ENCODE peak calls at places on chromosomes 16 and 17, in ten cellular contexts. One of them, this sample, is unnamed.

GRCh38 chr16:2487903-2488531 is 13.1 kb downstream of the TBC1D24 start:
- DNase-seq in astrocyte: no peak
- DNase-seq in GM12878: no peak
- DNase-seq in mammary epithelial cell: no peak
- DNase-seq in H9: no peak
- DNase-seq in adipocyte: no peak
- DNase-seq in neural progenitor cell: no peak
- DNase-seq in IMR-90: no peak
- DNase-seq in HCT116: no peak
- DNase-seq in fibroblast of lung: no peak
- DNase-seq in this sample: peak

GRCh38 chr17:72363336-72363620 is 242.5 kb downstream of the SOX9 start:
- DNase-seq in astrocyte: no peak
- DNase-seq in GM12878: no peak
- DNase-seq in mammary epithelial cell: no peak
- DNase-seq in H9: no peak
- DNase-seq in adipocyte: peak
- DNase-seq in neural progenitor cell: no peak
- DNase-seq in IMR-90: no peak
- DNase-seq in HCT116: no peak
- DNase-seq in fibroblast of lung: no peak
- DNase-seq in this sample: no peak

GRCh38 chr16:9372934-9373890 is 281.8 kb downstream of the HAPSTR1 start:
- DNase-seq in astrocyte: no peak
- DNase-seq in GM12878: no peak
- DNase-seq in mammary epithelial cell: no peak
- DNase-seq in H9: no peak
- DNase-seq in adipocyte: no peak
- DNase-seq in neural progenitor cell: peak
- DNase-seq in IMR-90: no peak
- DNase-seq in HCT116: no peak
- DNase-seq in fibroblast of lung: no peak
- DNase-seq in this sample: peak

GRCh38 chr17:43791589-43791988 is 11.4 kb downstream of the CFAP97D1 start:
- DNase-seq in astrocyte: peak
- DNase-seq in GM12878: no peak
- DNase-seq in mammary epithelial cell: peak
- DNase-seq in H9: peak
- DNase-seq in adipocyte: peak
- DNase-seq in neural progenitor cell: peak
- DNase-seq in IMR-90: peak
- DNase-seq in HCT116: peak
- DNase-seq in fibroblast of lung: peak
- DNase-seq in this sample: peak

GRCh38 chr17:79946352-79947231 is 89.1 kb downstream of the TBC1D16 start:
- DNase-seq in astrocyte: no peak
- DNase-seq in GM12878: no peak
- DNase-seq in mammary epithelial cell: no peak
- DNase-seq in H9: peak
- DNase-seq in adipocyte: no peak
- DNase-seq in neural progenitor cell: no peak
- DNase-seq in IMR-90: no peak
- DNase-seq in HCT116: no peak
- DNase-seq in fibroblast of lung: no peak
- DNase-seq in this sample: peak

GRCh38 chr17:76531501-76532038 is 5.9 kb downstream of the CYGB start:
- DNase-seq in astrocyte: no peak
- DNase-seq in GM12878: no peak
- DNase-seq in mammary epithelial cell: no peak
- DNase-seq in H9: no peak
- DNase-seq in adipocyte: no peak
- DNase-seq in neural progenitor cell: no peak
- DNase-seq in IMR-90: no peak
- DNase-seq in HCT116: no peak
- DNase-seq in fibroblast of lung: no peak
- DNase-seq in this sample: no peak

GRCh38 chr16:84244728-84245127 is 4.9 kb upstream of the KCNG4 start:
- DNase-seq in astrocyte: no peak
- DNase-seq in GM12878: no peak
- DNase-seq in mammary epithelial cell: no peak
- DNase-seq in H9: no peak
- DNase-seq in adipocyte: no peak
- DNase-seq in neural progenitor cell: no peak
- DNase-seq in IMR-90: no peak
- DNase-seq in HCT116: no peak
- DNase-seq in fibroblast of lung: no peak
- DNase-seq in this sample: no peak

GRCh38 chr16:74501484-74502479 is 80.5 kb upstream of the CLEC18B start:
- DNase-seq in astrocyte: no peak
- DNase-seq in GM12878: no peak
- DNase-seq in mammary epithelial cell: no peak
- DNase-seq in H9: no peak
- DNase-seq in adipocyte: no peak
- DNase-seq in neural progenitor cell: no peak
- DNase-seq in IMR-90: no peak
- DNase-seq in HCT116: no peak
- DNase-seq in fibroblast of lung: no peak
- DNase-seq in this sample: no peak

GRCh38 chr17:15233022-15233805 is 31.9 kb downstream of the PMP22 start:
- DNase-seq in astrocyte: peak
- DNase-seq in GM12878: no peak
- DNase-seq in mammary epithelial cell: peak
- DNase-seq in H9: peak
- DNase-seq in adipocyte: peak
- DNase-seq in neural progenitor cell: peak
- DNase-seq in IMR-90: peak
- DNase-seq in HCT116: no peak
- DNase-seq in fibroblast of lung: peak
- DNase-seq in this sample: peak

GRCh38 chr17:60442271-60443201 is 20.2 kb downstream of the CHCT1 start:
- DNase-seq in astrocyte: peak
- DNase-seq in GM12878: no peak
- DNase-seq in mammary epithelial cell: peak
- DNase-seq in H9: no peak
- DNase-seq in adipocyte: peak
- DNase-seq in neural progenitor cell: no peak
- DNase-seq in IMR-90: peak
- DNase-seq in HCT116: no peak
- DNase-seq in fibroblast of lung: peak
- DNase-seq in this sample: no peak

GRCh38 chr17:83124871-83125514 is 45.6 kb downstream of the METRNL start:
- DNase-seq in astrocyte: no peak
- DNase-seq in GM12878: no peak
- DNase-seq in mammary epithelial cell: no peak
- DNase-seq in H9: peak
- DNase-seq in adipocyte: no peak
- DNase-seq in neural progenitor cell: no peak
- DNase-seq in IMR-90: no peak
- DNase-seq in HCT116: no peak
- DNase-seq in fibroblast of lung: no peak
- DNase-seq in this sample: peak

GRCh38 chr16:82655720-82656500 is 29.1 kb downstream of the CDH13 start:
- DNase-seq in astrocyte: no peak
- DNase-seq in GM12878: no peak
- DNase-seq in mammary epithelial cell: no peak
- DNase-seq in H9: no peak
- DNase-seq in adipocyte: no peak
- DNase-seq in neural progenitor cell: no peak
- DNase-seq in IMR-90: no peak
- DNase-seq in HCT116: no peak
- DNase-seq in fibroblast of lung: peak
- DNase-seq in this sample: no peak

GRCh38 chr16:82653550-82654511 is 27.1 kb downstream of the CDH13 start:
- DNase-seq in astrocyte: peak
- DNase-seq in GM12878: peak
- DNase-seq in mammary epithelial cell: peak
- DNase-seq in H9: no peak
- DNase-seq in adipocyte: peak
- DNase-seq in neural progenitor cell: no peak
- DNase-seq in IMR-90: peak
- DNase-seq in HCT116: peak
- DNase-seq in fibroblast of lung: peak
- DNase-seq in this sample: no peak

GRCh38 chr16:82657239-82657638 is 30.5 kb downstream of the CDH13 start:
- DNase-seq in astrocyte: peak
- DNase-seq in GM12878: no peak
- DNase-seq in mammary epithelial cell: peak
- DNase-seq in H9: no peak
- DNase-seq in adipocyte: peak
- DNase-seq in neural progenitor cell: no peak
- DNase-seq in IMR-90: peak
- DNase-seq in HCT116: no peak
- DNase-seq in fibroblast of lung: peak
- DNase-seq in this sample: no peak

GRCh38 chr16:82657786-82658185 is 31.0 kb downstream of the CDH13 start:
- DNase-seq in astrocyte: no peak
- DNase-seq in GM12878: no peak
- DNase-seq in mammary epithelial cell: no peak
- DNase-seq in H9: no peak
- DNase-seq in adipocyte: peak
- DNase-seq in neural progenitor cell: no peak
- DNase-seq in IMR-90: no peak
- DNase-seq in HCT116: no peak
- DNase-seq in fibroblast of lung: no peak
- DNase-seq in this sample: no peak

DNA sequence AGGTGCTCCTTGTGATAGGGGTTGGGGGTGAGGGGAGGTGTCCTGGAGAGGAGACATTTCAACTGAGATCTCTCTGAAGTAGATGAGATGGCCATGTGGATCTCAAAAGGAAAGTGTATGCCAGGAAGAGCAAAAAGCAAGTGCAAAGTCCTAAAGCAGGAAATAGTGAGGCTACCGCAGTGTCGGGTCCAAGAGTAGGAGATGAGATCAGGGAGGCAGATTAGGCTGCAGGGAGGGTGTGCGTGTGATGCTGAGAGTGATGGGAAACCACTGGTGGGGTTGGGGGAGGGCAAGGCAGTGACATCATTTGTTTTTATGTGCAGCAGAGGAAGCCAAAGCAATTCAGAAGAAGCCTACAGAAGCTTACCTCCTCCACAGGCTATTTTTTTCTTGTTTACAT is 28.5 kb downstream of the CDH13 start:
- DNase-seq in astrocyte: peak
- DNase-seq in GM12878: peak
- DNase-seq in mammary epithelial cell: no peak
- DNase-seq in H9: no peak
- DNase-seq in adipocyte: peak
- DNase-seq in neural progenitor cell: no peak
- DNase-seq in IMR-90: peak
- DNase-seq in HCT116: no peak
- DNase-seq in fibroblast of lung: peak
- DNase-seq in this sample: no peak
- H3K9ac ChIP-seq in astrocyte: peak
- H3K9ac ChIP-seq in GM12878: peak
- H3K9ac ChIP-seq in mammary epithelial cell: no peak
- H3K9ac ChIP-seq in H9: no peak
- H3K9ac ChIP-seq in adipocyte: no peak
- H3K9ac ChIP-seq in neural progenitor cell: no peak
- H3K9ac ChIP-seq in IMR-90: peak
- H3K9ac ChIP-seq in HCT116: no peak
- H3K9ac ChIP-seq in fibroblast of lung: no peak
- H3K9ac ChIP-seq in this sample: no peak

DNA sequence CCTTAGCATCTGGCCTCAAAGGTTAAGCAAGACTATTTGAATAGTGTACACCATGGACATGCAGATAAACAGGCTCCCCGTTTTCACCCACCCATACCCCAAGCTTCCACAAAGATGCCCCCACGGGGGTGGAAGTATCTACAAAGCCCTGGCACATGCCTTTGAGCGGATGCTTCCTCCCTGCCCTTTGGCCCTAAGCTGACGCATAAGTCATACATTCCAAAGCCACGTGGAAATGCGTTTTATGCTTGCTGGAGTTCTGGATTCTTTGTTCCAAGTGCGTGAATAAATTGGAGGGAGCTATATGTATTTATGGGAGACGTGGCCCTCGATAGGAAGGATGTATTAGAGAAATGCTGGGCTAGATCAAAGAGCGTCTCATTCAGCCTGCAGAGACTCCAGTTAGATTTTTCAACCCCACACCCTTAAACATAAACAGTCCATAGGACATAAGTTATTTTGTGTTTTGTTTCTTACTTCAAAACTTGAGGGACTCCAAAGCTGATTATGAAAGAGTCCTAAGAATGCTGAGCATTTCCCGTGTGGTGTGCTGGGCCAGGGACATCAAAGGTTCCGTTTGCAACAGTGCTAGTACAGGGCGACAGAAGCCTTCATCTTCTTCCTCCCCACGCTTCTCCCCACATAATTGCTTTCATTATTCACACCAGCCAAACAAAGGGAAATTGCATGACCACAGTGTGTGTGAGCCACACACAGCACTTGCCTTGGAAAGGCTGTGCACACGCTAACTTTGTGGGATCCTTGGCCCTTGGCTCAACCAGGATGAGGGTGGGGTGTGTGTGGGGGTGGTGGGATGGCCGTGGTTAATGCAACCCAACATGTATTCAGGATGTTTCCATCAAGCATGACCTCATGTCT is 73.6 kb downstream of the WIPI1 start:
- DNase-seq in astrocyte: peak
- DNase-seq in GM12878: no peak
- DNase-seq in mammary epithelial cell: peak
- DNase-seq in H9: peak
- DNase-seq in adipocyte: peak
- DNase-seq in neural progenitor cell: no peak
- DNase-seq in IMR-90: peak
- DNase-seq in HCT116: peak
- DNase-seq in fibroblast of lung: peak
- DNase-seq in this sample: peak
- H3K9ac ChIP-seq in astrocyte: peak
- H3K9ac ChIP-seq in GM12878: no peak
- H3K9ac ChIP-seq in mammary epithelial cell: no peak
- H3K9ac ChIP-seq in H9: no peak
- H3K9ac ChIP-seq in adipocyte: peak
- H3K9ac ChIP-seq in neural progenitor cell: no peak
- H3K9ac ChIP-seq in IMR-90: peak
- H3K9ac ChIP-seq in HCT116: peak
- H3K9ac ChIP-seq in fibroblast of lung: peak
- H3K9ac ChIP-seq in this sample: no peak

DNA sequence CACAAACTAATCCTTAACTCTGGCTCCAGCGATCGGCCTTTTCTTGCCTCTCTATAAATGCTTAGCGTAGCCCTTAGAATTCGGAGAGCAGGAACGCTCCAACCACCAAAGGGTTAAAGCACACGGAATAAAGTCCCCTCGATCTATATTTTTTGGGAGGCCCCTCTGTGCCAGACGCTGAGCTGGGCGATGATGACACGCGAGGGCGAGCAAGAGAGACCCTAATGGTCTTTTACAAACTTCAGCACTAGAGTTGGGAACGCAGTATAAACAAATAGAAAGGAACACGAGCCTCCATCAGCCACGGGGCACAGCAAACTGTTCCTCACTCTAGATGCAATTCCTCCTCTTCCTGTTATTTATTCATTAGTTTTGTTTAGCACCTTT is 1.8 kb downstream of the TOX3 start:
- DNase-seq in astrocyte: no peak
- DNase-seq in GM12878: no peak
- DNase-seq in mammary epithelial cell: no peak
- DNase-seq in H9: no peak
- DNase-seq in adipocyte: peak
- DNase-seq in neural progenitor cell: peak
- DNase-seq in IMR-90: no peak
- DNase-seq in HCT116: no peak
- DNase-seq in fibroblast of lung: no peak
- DNase-seq in this sample: peak
- H3K9ac ChIP-seq in astrocyte: peak
- H3K9ac ChIP-seq in GM12878: no peak
- H3K9ac ChIP-seq in mammary epithelial cell: no peak
- H3K9ac ChIP-seq in H9: peak
- H3K9ac ChIP-seq in adipocyte: no peak
- H3K9ac ChIP-seq in neural progenitor cell: peak
- H3K9ac ChIP-seq in IMR-90: no peak
- H3K9ac ChIP-seq in HCT116: no peak
- H3K9ac ChIP-seq in fibroblast of lung: no peak
- H3K9ac ChIP-seq in this sample: no peak

GRCh38 chr17:42518046-42518754 is 17.8 kb upstream of the NAGLU start:
- DNase-seq in astrocyte: peak
- DNase-seq in GM12878: no peak
- DNase-seq in mammary epithelial cell: peak
- DNase-seq in H9: peak
- DNase-seq in adipocyte: peak
- DNase-seq in neural progenitor cell: no peak
- DNase-seq in IMR-90: peak
- DNase-seq in HCT116: peak
- DNase-seq in fibroblast of lung: peak
- DNase-seq in this sample: no peak
- H3K9ac ChIP-seq in astrocyte: peak
- H3K9ac ChIP-seq in GM12878: no peak
- H3K9ac ChIP-seq in mammary epithelial cell: no peak
- H3K9ac ChIP-seq in H9: no peak
- H3K9ac ChIP-seq in adipocyte: peak
- H3K9ac ChIP-seq in neural progenitor cell: no peak
- H3K9ac ChIP-seq in IMR-90: peak
- H3K9ac ChIP-seq in HCT116: peak
- H3K9ac ChIP-seq in fibroblast of lung: peak
- H3K9ac ChIP-seq in this sample: no peak